ENCODE peak calls at places on chromosomes 11 and 22, in four cellular contexts. H, N, E and M are unnamed samples.

GRCh38 chr11:65776710-65777141 is 4.0 kb downstream of the AP5B1 start:
- DNase-seq in E (no peak), N (no peak), H (no peak), M (no peak)

GRCh38 chr11:128625316-128625715 is 38.0 kb upstream of the ETS1 start:
- DNase-seq in H (no peak), N (no peak), E (no peak), M (no peak)

GRCh38 chr11:94132152-94132558 is 3.5 kb downstream of the PANX1 start:
- DNase-seq in E (no peak), N (no peak), H (peak), M (peak)

GRCh38 chr11:9574806-9575530 is 1.5 kb downstream of the WEE1 start:
- DNase-seq in H (peak), N (no peak), E (peak), M (peak)

GRCh38 chr11:6095798-6096197 is 11.7 kb upstream of the OR56B4 start:
- DNase-seq in N (no peak), E (no peak), H (no peak), M (no peak)

GRCh38 chr11:126680109-126680508 is 320.5 kb downstream of the KIRREL3 start:
- DNase-seq in H (no peak), E (no peak), N (no peak), M (no peak)

GRCh38 chr11:15770798-15771414 is 585.4 kb downstream of the SOX6 start:
- DNase-seq in E (peak), H (peak), N (peak), M (peak)

GRCh38 chr11:126153006-126153405 is 58.4 kb downstream of the RPUSD4 start:
- DNase-seq in E (no peak), H (no peak), N (no peak), M (no peak)

GRCh38 chr11:58061813-58062212 is 31.1 kb downstream of the OR6Q1 start:
- DNase-seq in H (peak), N (no peak), E (no peak), M (peak)

GRCh38 chr22:24901448-24901847 is 45.0 kb downstream of the LHFPL7 start:
- DNase-seq in N (no peak), E (no peak), H (no peak), M (no peak)

GRCh38 chr11:128854801-128855200 is 12.3 kb downstream of the KCNJ1 start:
- DNase-seq in E (no peak), H (no peak), N (no peak), M (no peak)

GRCh38 chr11:21301981-21302380 is 632.6 kb downstream of the NELL1 start:
- DNase-seq in E (no peak), N (no peak), H (no peak), M (no peak)

GRCh38 chr11:32829157-32829679 is 509 bp upstream of the PRRG4 start:
- DNase-seq in E (no peak), N (no peak), H (no peak), M (peak)

GRCh38 chr11:58832246-58832645 is 12.3 kb downstream of the GLYATL2 start:
- DNase-seq in H (no peak), N (no peak), E (no peak), M (peak)

GRCh38 chr11:23497040-23497439 is 636.8 kb upstream of the CCDC179 start:
- DNase-seq in E (no peak), H (no peak), N (no peak), M (no peak)

GRCh38 chr11:34964610-34965331 is 48.4 kb downstream of the PDHX start:
- DNase-seq in E (no peak), H (no peak), N (no peak), M (no peak)

GRCh38 chr11:43818220-43818619 is 62.4 kb upstream of the ALKBH3 start:
- DNase-seq in E (no peak), H (no peak), N (no peak), M (peak)

GRCh38 chr11:119752324-119752723 is 23.3 kb upstream of the NECTIN1 start:
- DNase-seq in E (no peak), N (no peak), H (no peak), M (no peak)

GRCh38 chr22:35616043-35616442 is 1.1 kb downstream of the MB start:
- DNase-seq in E (no peak), N (no peak), H (no peak), M (no peak)

GRCh38 chr22:23401111-23401909 is 178.8 kb downstream of the IGLL1 start:
- DNase-seq in E (no peak), N (no peak), H (peak), M (peak)

GRCh38 chr22:22818861-22819855 is 68.5 kb upstream of the IGLL5 start:
- DNase-seq in N (no peak), E (no peak), H (no peak), M (no peak)

GRCh38 chr11:363948-364761 is 5.1 kb upstream of the B4GALNT4 start:
- DNase-seq in H (peak), N (peak), E (peak), M (peak)

GRCh38 chr11:87535513-87535912 is 497.8 kb downstream of the TMEM135 start:
- DNase-seq in E (no peak), N (no peak), H (no peak), M (no peak)

GRCh38 chr11:77244277-77245014 is 57.0 kb downstream of the GDPD4 start:
- DNase-seq in H (peak), N (no peak), E (no peak), M (peak)

GRCh38 chr11:16925495-16926065 is 88.6 kb downstream of the PLEKHA7 start:
- DNase-seq in E (peak), N (peak), H (peak), M (no peak)

GRCh38 chr11:134939905-134940304 is 527.9 kb upstream of the B3GAT1 start:
- DNase-seq in H (no peak), E (peak), N (no peak), M (no peak)

GRCh38 chr22:33476716-33477115 is 418.5 kb upstream of the SYN3 start:
- DNase-seq in H (peak), N (no peak), E (no peak), M (no peak)

GRCh38 chr22:37884420-37884819 is 21.7 kb upstream of the MICALL1 start:
- DNase-seq in N (no peak), E (no peak), H (no peak), M (peak)

GRCh38 chr11:107018274-107018901 is at the start of gene GUCY1A2:
- DNase-seq in H (peak), N (no peak), E (peak), M (no peak)

GRCh38 chr22:18101536-18101935 is 9.1 kb upstream of the TUBA8 start:
- DNase-seq in E (no peak), H (no peak), N (no peak), M (no peak)